ENCODE peak calls at places on chromosomes 2 and 18, in eight cellular contexts. O, T, D, B, E, Y, A and X are unnamed samples.

GRCh38 chr2:220334210-220334609 is 706.8 kb downstream of the SLC4A3 start:
- DNase-seq in O (no peak), T (no peak), D (no peak), B (no peak), E (no peak), Y (no peak), A (no peak), X (no peak)

GRCh38 chr2:102664439-102665042 is 45.2 kb downstream of the SLC9A2 start:
- DNase-seq in O (no peak), T (no peak), D (no peak), B (no peak), E (no peak), Y (peak; percentile 61), A (no peak), X (no peak)

GRCh38 chr2:78553866-78554647 is 471.4 kb upstream of the REG3G start:
- DNase-seq in O (no peak), T (no peak), D (no peak), B (peak; percentile 40), E (no peak), Y (no peak), A (no peak), X (no peak)

GRCh38 chr18:28884304-28884703 is 707.4 kb upstream of the CDH2 start:
- DNase-seq in O (no peak), T (no peak), D (no peak), B (no peak), E (no peak), Y (no peak), A (no peak), X (no peak)

GRCh38 chr2:217900010-217900779 is 102.6 kb downstream of the TNS1 start:
- DNase-seq in O (peak; percentile 34), T (no peak), D (no peak), B (no peak), E (no peak), Y (no peak), A (peak; percentile 80), X (no peak)

GRCh38 chr2:56741601-56742102 is 557.9 kb downstream of the CCDC85A start:
- DNase-seq in O (peak; percentile 25), T (no peak), D (peak; percentile 26), B (peak; percentile 5), E (peak; percentile 63), Y (no peak), A (peak; percentile 63), X (peak; percentile 13)

GRCh38 chr18:24322594-24323136 is 75.0 kb downstream of the OSBPL1A start:
- DNase-seq in O (no peak), T (no peak), D (no peak), B (no peak), E (no peak), Y (no peak), A (no peak), X (no peak)

GRCh38 chr18:28065031-28065792 is 111.7 kb downstream of the CDH2 start:
- DNase-seq in O (no peak), T (no peak), D (no peak), B (peak; percentile 50), E (no peak), Y (no peak), A (no peak), X (no peak)

GRCh38 chr18:51363384-51363783 is 165.9 kb upstream of the MEX3C start:
- DNase-seq in O (no peak), T (no peak), D (no peak), B (no peak), E (no peak), Y (no peak), A (no peak), X (no peak)

GRCh38 chr2:187978341-187978740 is 313.3 kb upstream of the GULP1 start:
- DNase-seq in O (no peak), T (no peak), D (no peak), B (no peak), E (no peak), Y (no peak), A (no peak), X (no peak)

GRCh38 chr2:74179063-74179865 is 585 bp upstream of the MOB1A start:
- DNase-seq in O (no peak), T (peak; percentile 86), D (peak; percentile 31), B (no peak), E (no peak), Y (no peak), A (no peak), X (no peak)

GRCh38 chr2:138502253-138503086 is 900 bp downstream of the SPOPL start:
- DNase-seq in O (no peak), T (peak; percentile 27), D (no peak), B (peak; percentile 35), E (no peak), Y (no peak), A (no peak), X (no peak)

GRCh38 chr2:38789689-38790088 is 11.7 kb downstream of the GEMIN6 start:
- DNase-seq in O (no peak), T (no peak), D (no peak), B (no peak), E (no peak), Y (peak; percentile 32), A (no peak), X (no peak)

GRCh38 chr2:48715042-48715899 is 40.3 kb downstream of the LHCGR start:
- DNase-seq in O (peak; percentile 36), T (no peak), D (peak; percentile 37), B (peak; percentile 53), E (no peak), Y (peak; percentile 86), A (peak; percentile 70), X (peak; percentile 6)

GRCh38 chr2:120238728-120239487 is 13.7 kb upstream of the RALB start:
- DNase-seq in O (no peak), T (no peak), D (peak; percentile 90), B (no peak), E (peak; percentile 44), Y (peak; percentile 89), A (no peak), X (no peak)

GRCh38 chr2:27956895-27957294 is 66.4 kb downstream of the BABAM2 start:
- DNase-seq in O (no peak), T (no peak), D (no peak), B (no peak), E (no peak), Y (no peak), A (no peak), X (no peak)

GRCh38 chr2:17441055-17441771 is 77.0 kb downstream of the RAD51AP2 start:
- DNase-seq in O (no peak), T (no peak), D (no peak), B (no peak), E (no peak), Y (no peak), A (no peak), X (no peak)

GRCh38 chr2:98909381-98910211 is 26.4 kb downstream of the CRACDL start:
- DNase-seq in O (no peak), T (peak; percentile 79), D (no peak), B (peak; percentile 88), E (peak; percentile 66), Y (peak; percentile 19), A (peak; percentile 91), X (peak; percentile 15)

GRCh38 chr2:241901018-241901380 is 31.5 kb downstream of the RTP5 start:
- DNase-seq in O (no peak), T (no peak), D (peak; percentile 21), B (no peak), E (no peak), Y (no peak), A (peak; percentile 55), X (no peak)

GRCh38 chr18:40179647-40180175 is 1775.3 kb upstream of the PIK3C3 start:
- DNase-seq in O (no peak), T (no peak), D (no peak), B (no peak), E (no peak), Y (no peak), A (no peak), X (no peak)

GRCh38 chr18:48993586-48993985 is 42.8 kb upstream of the SMAD7 start:
- DNase-seq in O (no peak), T (no peak), D (no peak), B (no peak), E (no peak), Y (no peak), A (no peak), X (no peak)

GRCh38 chr2:187150667-187151066 is 297.4 kb downstream of the CALCRL start:
- DNase-seq in O (no peak), T (no peak), D (no peak), B (no peak), E (no peak), Y (no peak), A (no peak), X (no peak)

GRCh38 chr2:136242100-136242499 is 124.2 kb upstream of the CXCR4 start:
- DNase-seq in O (no peak), T (no peak), D (no peak), B (no peak), E (no peak), Y (no peak), A (no peak), X (no peak)

DNA sequence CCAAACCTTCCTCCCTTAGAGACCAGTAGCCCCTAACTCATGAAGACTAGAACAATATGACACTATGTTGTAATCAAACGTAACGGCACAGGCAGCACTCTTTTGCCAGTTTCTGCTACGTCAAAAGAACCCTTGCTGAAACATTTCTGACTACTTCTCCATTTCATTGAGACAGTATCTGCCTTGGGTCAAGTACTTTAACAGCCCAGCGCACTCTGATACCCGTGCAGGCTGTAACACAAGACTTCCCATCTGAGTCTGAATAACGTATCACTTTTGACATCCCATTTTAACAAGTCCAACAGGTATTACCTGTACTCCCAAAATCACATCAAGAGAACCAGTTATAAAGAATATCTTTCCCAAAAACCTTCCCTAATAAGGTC is 38.4 kb downstream of the TBC1D8 start:
- DNase-seq in O (no peak), T (no peak), D (no peak), B (no peak), E (no peak), Y (no peak), A (no peak), X (no peak)
- H3K27ac ChIP-seq in O (peak overlapping the region; percentile 77), T (no peak overlapping the region), D (peak overlapping the region; percentile 60), B (peak overlapping the region; percentile 35), E (peak overlapping the region; percentile 21), Y (peak overlapping the region; percentile 73), A (peak overlapping the region; percentile 58), X (peak overlapping the region; percentile 79)

DNA sequence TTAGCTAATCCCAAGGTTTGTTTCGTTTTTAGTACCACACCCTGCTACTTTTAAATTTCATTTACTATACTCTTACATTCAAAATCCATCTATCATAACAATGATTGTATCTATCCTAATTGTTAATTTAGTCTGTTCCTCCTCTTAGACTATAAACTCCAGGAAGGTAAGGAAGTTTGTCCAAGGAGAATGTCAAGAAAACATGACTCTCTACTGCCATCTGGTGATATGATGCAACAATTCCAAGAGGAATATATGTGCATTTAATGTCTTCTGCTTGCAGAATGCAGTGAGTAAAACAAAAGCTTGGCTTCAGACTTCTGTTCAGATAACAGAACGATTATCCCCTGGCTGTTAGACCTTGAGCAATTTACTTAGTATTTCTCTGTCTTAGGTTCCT is 1267.1 kb downstream of the LRP1B start:
- DNase-seq in O (no peak), T (peak; percentile 30), D (no peak), B (peak; percentile 52), E (no peak), Y (no peak), A (no peak), X (no peak)
- TF ChIP-seq CTCF in O (peak; percentile 39), T (peak; percentile 72), D (peak; percentile 54), B (peak; percentile 48), E (peak; percentile 36), Y (peak; percentile 42), A (peak; percentile 51), X (peak; percentile 16)

GRCh38 chr18:62386616-62387015 is 61.5 kb downstream of the TNFRSF11A start:
- DNase-seq in O (no peak), T (no peak), D (no peak), B (no peak), E (no peak), Y (no peak), A (no peak), X (no peak)
- H3K27ac ChIP-seq in O (no peak overlapping the region), T (no peak overlapping the region), D (no peak overlapping the region), B (no peak overlapping the region), E (no peak overlapping the region), Y (no peak overlapping the region), A (no peak overlapping the region), X (no peak overlapping the region)

GRCh38 chr2:19358242-19359020 is at the start of gene OSR1:
- DNase-seq in O (peak; percentile 75), T (no peak), D (peak; percentile 54), B (peak; percentile 84), E (peak; percentile 92), Y (peak; percentile 52), A (no peak), X (peak; percentile 71)
- TF ChIP-seq CTCF in O (no peak), T (no peak), D (no peak), B (no peak), E (no peak), Y (no peak), A (no peak), X (no peak)